ENCODE peak calls at places on chromosomes 1 and 21, in five cellular contexts. B is tibial nerve, P is fibroblast of lung, D is right lobe of liver, X is H7. Y is an unnamed sample. For H3K36me3, the result is how much of the 10 kb centered on the place peaks cover.

GRCh38 chr1:245155186-245156040 is 628 bp downstream of the KIF26B start:
- DNase-seq in P (peak), D (no peak), B (no peak), X (peak), Y (no peak)

GRCh38 chr1:2089051-2089450 is 38.8 kb downstream of the PRKCZ start:
- DNase-seq in X (no peak), D (no peak), B (no peak), P (no peak), Y (no peak)

GRCh38 chr1:7572654-7573152 is 198.4 kb upstream of the VAMP3 start:
- DNase-seq in B (no peak), X (no peak), D (peak), P (no peak), Y (no peak)

GRCh38 chr21:45215214-45215613 is 72.5 kb downstream of the POFUT2 start:
- DNase-seq in B (no peak), D (no peak), P (no peak), X (no peak), Y (no peak)

GRCh38 chr1:40630488-40631223 is 34.8 kb downstream of the RIMS3 start:
- DNase-seq in P (no peak), D (no peak), B (no peak), X (peak), Y (no peak)

GRCh38 chr1:197664391-197664790 is 110.9 kb downstream of the DENND1B start:
- DNase-seq in D (no peak), B (no peak), X (no peak), P (no peak), Y (no peak)

GRCh38 chr1:100456880-100457279 is 81.1 kb upstream of the GPR88 start:
- DNase-seq in X (no peak), P (peak), B (no peak), D (no peak), Y (no peak)

GRCh38 chr1:183995322-183996035 is 42.0 kb downstream of the COLGALT2 start:
- DNase-seq in B (no peak), X (peak), D (no peak), P (no peak), Y (no peak)

GRCh38 chr1:8941906-8942305 is 3.8 kb upstream of the CA6 start:
- DNase-seq in D (no peak), P (peak), X (no peak), B (no peak), Y (no peak)

GRCh38 chr1:2298685-2299673 is 70.9 kb downstream of the SKI start:
- DNase-seq in P (no peak), D (no peak), B (no peak), X (no peak), Y (no peak)

GRCh38 chr1:86833461-86834215 is 80.3 kb downstream of the SELENOF start:
- DNase-seq in B (peak), X (peak), P (peak), D (peak), Y (peak)

GRCh38 chr1:98669355-98670296 is 8.1 kb downstream of the SNX7 start:
- DNase-seq in X (no peak), D (no peak), B (no peak), P (peak), Y (no peak)

GRCh38 chr21:33033094-33033951 is 7.6 kb downstream of the OLIG2 start:
- DNase-seq in B (no peak), X (peak), P (no peak), D (peak), Y (no peak)

GRCh38 chr21:45861156-45861870 is 120.3 kb upstream of the COL6A1 start:
- DNase-seq in B (no peak), D (no peak), P (no peak), X (no peak), Y (no peak)

GRCh38 chr1:199561334-199561733 is 466.2 kb upstream of the NR5A2 start:
- DNase-seq in X (no peak), D (no peak), B (no peak), P (no peak), Y (no peak)

DNA sequence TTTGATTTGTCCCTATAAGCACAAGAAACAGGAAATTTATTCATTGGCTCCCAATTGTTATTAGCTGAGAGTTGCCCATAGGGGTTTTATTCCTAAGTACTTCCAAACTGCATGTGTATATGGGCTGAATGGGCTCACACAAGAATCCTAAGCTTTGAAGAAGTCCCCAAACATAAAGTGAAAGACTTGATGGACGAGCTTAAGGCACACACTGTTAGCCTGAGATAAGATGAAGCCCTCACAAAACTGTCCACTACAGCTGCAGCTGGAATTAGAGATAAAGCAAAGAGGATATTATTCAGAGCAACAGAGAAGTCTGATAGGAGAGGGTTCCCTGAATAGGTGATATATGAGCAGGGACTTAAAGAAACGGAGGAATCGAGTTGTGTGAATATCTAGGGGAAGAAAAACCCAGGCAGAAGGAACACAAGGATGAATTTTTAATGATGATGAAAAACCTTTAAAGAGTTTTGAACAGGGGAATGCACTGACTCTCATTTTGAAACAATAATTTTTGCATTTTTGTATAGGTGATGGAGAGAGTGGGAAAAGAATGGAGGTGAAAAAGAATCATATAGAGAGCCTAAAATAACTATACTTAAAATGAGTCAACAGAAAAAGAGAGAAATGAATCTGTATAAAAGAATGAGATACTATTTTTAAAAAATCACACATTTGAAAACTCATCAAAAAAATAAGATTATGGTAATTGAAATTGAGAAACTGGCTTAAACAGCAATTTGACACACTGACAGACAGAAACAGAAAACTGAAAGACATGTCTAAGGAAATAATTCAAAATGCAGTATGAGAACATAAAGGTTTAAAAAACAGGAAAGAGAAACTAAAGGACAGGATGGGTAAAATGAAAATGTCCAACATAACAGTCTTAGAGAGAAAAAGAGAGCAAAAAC is 133.6 kb upstream of the POGK start:
- DNase-seq in P (no peak), B (no peak), X (no peak), D (no peak), Y (no peak)
- H3K4me3 ChIP-seq in P (no peak), B (no peak), X (no peak), D (no peak), Y (no peak)

DNA sequence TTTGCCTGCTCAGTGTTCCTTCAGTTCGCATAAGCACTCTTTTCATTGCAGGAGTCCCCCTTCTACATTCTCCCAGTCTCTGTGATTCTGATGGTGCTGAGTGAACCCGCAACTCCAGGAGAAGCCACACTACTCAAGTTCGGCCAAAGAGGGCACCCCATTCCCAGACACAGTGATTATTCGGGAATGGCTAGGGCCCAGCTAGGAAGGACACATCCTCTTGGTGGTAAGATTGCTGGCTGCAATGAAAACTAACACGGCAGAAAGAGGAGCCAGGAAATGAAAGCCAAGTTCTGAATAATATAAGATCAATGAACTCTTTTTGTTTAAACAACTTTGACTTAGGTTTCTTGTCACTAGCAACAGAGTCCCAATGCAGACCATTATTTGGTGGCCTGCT is 14.9 kb downstream of the CREG1 start:
- DNase-seq in D (peak), P (no peak), X (peak), B (no peak), Y (no peak)
- H3K36me3 ChIP-seq in D (under half), P (under half), X (under half), B (under half), Y (under half)

DNA sequence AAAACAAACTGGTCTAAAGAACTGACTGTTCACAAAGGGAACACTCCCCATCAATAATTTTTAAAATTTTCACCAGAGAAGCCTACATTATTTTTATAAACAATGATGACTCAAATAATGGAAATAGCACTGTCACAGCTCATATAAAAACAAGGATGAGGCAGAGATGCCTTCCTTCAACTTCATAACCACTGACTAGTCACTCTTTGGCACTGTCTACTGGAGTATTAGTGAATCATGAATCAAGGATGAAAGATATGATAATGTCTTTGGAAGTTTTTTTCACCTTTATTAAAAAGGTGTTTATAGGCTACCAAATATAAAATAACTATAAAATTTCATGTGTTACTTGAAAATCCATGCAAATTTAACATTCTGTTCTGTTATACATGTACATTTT is 316.9 kb downstream of the VAV3 start:
- DNase-seq in X (no peak), B (no peak), P (peak), D (no peak), Y (peak)
- H3K4me3 ChIP-seq in X (no peak), B (no peak), P (no peak), D (no peak), Y (no peak)

DNA sequence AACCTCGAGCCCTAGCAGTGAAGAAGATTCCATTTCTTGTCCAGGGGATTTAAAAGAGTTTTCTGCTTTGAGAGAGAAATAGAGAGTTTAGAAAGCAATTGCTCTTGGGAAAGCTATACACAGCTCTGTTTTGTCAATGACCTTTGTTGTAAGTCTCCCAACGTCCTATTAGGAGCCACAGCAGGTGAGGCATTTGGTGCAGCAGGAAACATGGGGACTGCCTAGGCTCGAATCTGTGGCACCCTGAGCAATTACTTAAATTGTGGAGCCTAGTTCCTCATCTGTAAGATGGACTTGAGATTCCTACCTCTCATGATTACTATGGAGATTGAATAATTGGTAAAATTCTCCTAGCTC is 8.2 kb downstream of the DCLRE1B start:
- DNase-seq in D (no peak), P (no peak), X (no peak), B (no peak), Y (no peak)
- H3K36me3 ChIP-seq in D (under half), P (under half), X (under half), B (under half), Y (under half)

GRCh38 chr1:23422955-23423354 is 1.6 kb downstream of the TCEA3 start:
- DNase-seq in B (peak), P (no peak), D (no peak), X (no peak), Y (no peak)

GRCh38 chr1:23424171-23424959 is at the start of gene TCEA3:
- DNase-seq in D (peak), X (peak), B (no peak), P (no peak), Y (no peak)

GRCh38 chr1:23421752-23422312 is 2.7 kb downstream of the TCEA3 start:
- DNase-seq in P (no peak), B (peak), X (no peak), D (peak), Y (peak)

GRCh38 chr1:23422313-23422877 is 2.2 kb downstream of the TCEA3 start:
- DNase-seq in P (peak), X (no peak), D (peak), B (peak), Y (peak)

GRCh38 chr1:23423415-23424170 is 955 bp downstream of the TCEA3 start:
- DNase-seq in D (peak), B (no peak), X (peak), P (no peak), Y (no peak)
- H3K4me3 ChIP-seq in D (peak), B (peak), X (peak), P (no peak), Y (no peak)